ENCODE peak calls at places on chromosomes 16 and 17, in nine cellular contexts. One of them, this sample, is unnamed.

GRCh38 chr17:6574689-6575595 is 18.6 kb upstream of the PITPNM3 start:
- DNase-seq in right atrium auricular region: no peak
- DNase-seq in WTC11: no peak
- DNase-seq in cardiac fibroblast: peak
- DNase-seq in mucosa of descending colon: no peak
- DNase-seq in A549: no peak
- DNase-seq in MM.1S: no peak
- DNase-seq in neural crest cell: no peak
- DNase-seq in uterus: no peak
- DNase-seq in this sample: peak

GRCh38 chr17:28698253-28698941 is 13.3 kb downstream of the PROCA1 start:
- DNase-seq in A549: peak
- DNase-seq in right atrium auricular region: no peak
- DNase-seq in uterus: no peak
- DNase-seq in neural crest cell: no peak
- DNase-seq in WTC11: no peak
- DNase-seq in cardiac fibroblast: no peak
- DNase-seq in MM.1S: no peak
- DNase-seq in mucosa of descending colon: peak
- DNase-seq in this sample: no peak

GRCh38 chr17:68035131-68035522 is 408 bp upstream of the KPNA2 start:
- DNase-seq in A549: peak
- DNase-seq in uterus: peak
- DNase-seq in right atrium auricular region: peak
- DNase-seq in cardiac fibroblast: no peak
- DNase-seq in MM.1S: no peak
- DNase-seq in WTC11: peak
- DNase-seq in neural crest cell: peak
- DNase-seq in mucosa of descending colon: peak
- DNase-seq in this sample: no peak

GRCh38 chr17:8287651-8288335 is 677 bp upstream of the RANGRF start:
- DNase-seq in neural crest cell: no peak
- DNase-seq in MM.1S: no peak
- DNase-seq in uterus: no peak
- DNase-seq in cardiac fibroblast: no peak
- DNase-seq in WTC11: no peak
- DNase-seq in right atrium auricular region: no peak
- DNase-seq in mucosa of descending colon: no peak
- DNase-seq in A549: no peak
- DNase-seq in this sample: no peak

GRCh38 chr17:47730681-47731080 is 2.4 kb upstream of the TBX21 start:
- DNase-seq in WTC11: no peak
- DNase-seq in MM.1S: no peak
- DNase-seq in mucosa of descending colon: peak
- DNase-seq in uterus: no peak
- DNase-seq in A549: no peak
- DNase-seq in neural crest cell: no peak
- DNase-seq in right atrium auricular region: no peak
- DNase-seq in cardiac fibroblast: no peak
- DNase-seq in this sample: no peak

GRCh38 chr16:56589141-56590039 is at the start of gene MT3:
- DNase-seq in mucosa of descending colon: peak
- DNase-seq in uterus: no peak
- DNase-seq in A549: no peak
- DNase-seq in neural crest cell: no peak
- DNase-seq in right atrium auricular region: no peak
- DNase-seq in MM.1S: no peak
- DNase-seq in cardiac fibroblast: peak
- DNase-seq in WTC11: peak
- DNase-seq in this sample: no peak

GRCh38 chr17:19703106-19703775 is 13.1 kb downstream of the SLC47A2 start:
- DNase-seq in MM.1S: no peak
- DNase-seq in A549: no peak
- DNase-seq in uterus: no peak
- DNase-seq in WTC11: no peak
- DNase-seq in neural crest cell: no peak
- DNase-seq in right atrium auricular region: peak
- DNase-seq in mucosa of descending colon: no peak
- DNase-seq in cardiac fibroblast: no peak
- DNase-seq in this sample: no peak

GRCh38 chr17:72118588-72119279 is 2.1 kb upstream of the SOX9 start:
- DNase-seq in MM.1S: peak
- DNase-seq in neural crest cell: peak
- DNase-seq in A549: peak
- DNase-seq in mucosa of descending colon: no peak
- DNase-seq in right atrium auricular region: peak
- DNase-seq in cardiac fibroblast: peak
- DNase-seq in uterus: no peak
- DNase-seq in WTC11: peak
- DNase-seq in this sample: peak

GRCh38 chr16:24409045-24409444 is 130.3 kb upstream of the RBBP6 start:
- DNase-seq in uterus: no peak
- DNase-seq in right atrium auricular region: peak
- DNase-seq in mucosa of descending colon: no peak
- DNase-seq in WTC11: no peak
- DNase-seq in MM.1S: no peak
- DNase-seq in cardiac fibroblast: no peak
- DNase-seq in neural crest cell: no peak
- DNase-seq in A549: peak
- DNase-seq in this sample: no peak
- TF ChIP-seq CTCF in uterus: no peak
- TF ChIP-seq CTCF in right atrium auricular region: no peak
- TF ChIP-seq CTCF in mucosa of descending colon: no peak
- TF ChIP-seq CTCF in WTC11: peak
- TF ChIP-seq CTCF in MM.1S: no peak
- TF ChIP-seq CTCF in cardiac fibroblast: no peak
- TF ChIP-seq CTCF in neural crest cell: peak
- TF ChIP-seq CTCF in A549: peak
- TF ChIP-seq CTCF in this sample: no peak

GRCh38 chr17:50506298-50506697 is 1.9 kb upstream of the MYCBPAP start:
- DNase-seq in cardiac fibroblast: no peak
- DNase-seq in MM.1S: no peak
- DNase-seq in WTC11: no peak
- DNase-seq in right atrium auricular region: no peak
- DNase-seq in neural crest cell: no peak
- DNase-seq in mucosa of descending colon: peak
- DNase-seq in uterus: no peak
- DNase-seq in A549: no peak
- DNase-seq in this sample: no peak

GRCh38 chr17:50505731-50506130 is 2.5 kb upstream of the MYCBPAP start:
- DNase-seq in neural crest cell: no peak
- DNase-seq in MM.1S: no peak
- DNase-seq in mucosa of descending colon: no peak
- DNase-seq in A549: no peak
- DNase-seq in uterus: no peak
- DNase-seq in cardiac fibroblast: no peak
- DNase-seq in right atrium auricular region: no peak
- DNase-seq in WTC11: no peak
- DNase-seq in this sample: no peak

GRCh38 chr17:50511058-50511457 is 2.8 kb downstream of the MYCBPAP start:
- DNase-seq in right atrium auricular region: no peak
- DNase-seq in cardiac fibroblast: peak
- DNase-seq in WTC11: no peak
- DNase-seq in uterus: no peak
- DNase-seq in A549: no peak
- DNase-seq in neural crest cell: no peak
- DNase-seq in MM.1S: peak
- DNase-seq in mucosa of descending colon: peak
- DNase-seq in this sample: peak

GRCh38 chr17:50508573-50509460 is 578 bp downstream of the MYCBPAP start:
- DNase-seq in WTC11: no peak
- DNase-seq in MM.1S: no peak
- DNase-seq in right atrium auricular region: no peak
- DNase-seq in mucosa of descending colon: peak
- DNase-seq in neural crest cell: no peak
- DNase-seq in A549: no peak
- DNase-seq in uterus: no peak
- DNase-seq in cardiac fibroblast: no peak
- DNase-seq in this sample: no peak

DNA sequence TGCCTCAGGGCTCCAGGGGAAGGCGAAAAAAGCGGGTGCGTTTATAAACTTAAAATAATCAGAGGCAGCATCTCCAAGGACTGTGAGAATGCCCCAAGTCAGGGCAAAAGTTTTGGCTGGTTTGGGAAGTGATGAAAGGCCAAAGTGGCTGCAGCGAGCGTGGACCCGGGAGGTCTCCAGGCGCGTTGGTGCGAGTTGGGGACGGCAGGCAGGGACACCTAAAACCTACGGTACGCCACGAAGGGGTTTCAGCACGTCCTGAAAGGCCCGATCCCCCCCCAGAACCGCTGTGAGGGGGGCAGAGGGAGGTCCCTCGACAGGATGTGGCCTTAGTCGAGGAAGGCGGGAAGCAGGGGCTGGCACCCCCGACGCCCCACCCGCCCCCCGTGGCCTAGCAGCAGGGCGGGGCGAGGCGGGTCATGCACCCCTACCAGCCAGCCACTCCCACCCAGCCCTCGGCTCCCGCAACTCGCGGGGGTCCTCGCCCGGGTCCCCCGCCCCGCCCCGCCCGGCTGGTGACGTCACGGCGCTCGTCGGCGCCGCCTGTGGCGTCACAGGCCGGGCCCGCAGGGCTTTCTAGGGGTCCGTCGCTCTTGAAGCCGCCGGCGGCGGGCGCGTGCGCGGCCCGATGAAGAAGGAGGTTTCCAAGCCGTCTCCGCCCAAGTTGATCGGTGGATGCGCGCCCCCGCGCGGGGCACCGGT is at the start of gene MYCBPAP:
- DNase-seq in WTC11: peak
- DNase-seq in right atrium auricular region: peak
- DNase-seq in MM.1S: peak
- DNase-seq in uterus: peak
- DNase-seq in mucosa of descending colon: peak
- DNase-seq in A549: peak
- DNase-seq in neural crest cell: peak
- DNase-seq in cardiac fibroblast: peak
- DNase-seq in this sample: peak
- TF ChIP-seq CTCF in WTC11: no peak
- TF ChIP-seq CTCF in right atrium auricular region: peak
- TF ChIP-seq CTCF in MM.1S: no peak
- TF ChIP-seq CTCF in uterus: peak
- TF ChIP-seq CTCF in mucosa of descending colon: peak
- TF ChIP-seq CTCF in A549: peak
- TF ChIP-seq CTCF in neural crest cell: no peak
- TF ChIP-seq CTCF in cardiac fibroblast: no peak
- TF ChIP-seq CTCF in this sample: peak

GRCh38 chr16:71882505-71883192 is 1.3 kb downstream of the ZNF821 start:
- DNase-seq in uterus: peak
- DNase-seq in WTC11: peak
- DNase-seq in right atrium auricular region: peak
- DNase-seq in mucosa of descending colon: no peak
- DNase-seq in neural crest cell: peak
- DNase-seq in A549: peak
- DNase-seq in cardiac fibroblast: peak
- DNase-seq in MM.1S: peak
- DNase-seq in this sample: peak

GRCh38 chr16:71883849-71884638 is at the start of gene ZNF821:
- DNase-seq in MM.1S: peak
- DNase-seq in right atrium auricular region: peak
- DNase-seq in mucosa of descending colon: peak
- DNase-seq in WTC11: peak
- DNase-seq in cardiac fibroblast: peak
- DNase-seq in A549: peak
- DNase-seq in uterus: peak
- DNase-seq in neural crest cell: peak
- DNase-seq in this sample: peak

GRCh38 chr16:71880176-71880575 is 3.8 kb downstream of the ZNF821 start:
- DNase-seq in A549: no peak
- DNase-seq in MM.1S: no peak
- DNase-seq in WTC11: no peak
- DNase-seq in right atrium auricular region: peak
- DNase-seq in cardiac fibroblast: no peak
- DNase-seq in uterus: no peak
- DNase-seq in mucosa of descending colon: no peak
- DNase-seq in neural crest cell: no peak
- DNase-seq in this sample: no peak

GRCh38 chr16:71885261-71885650 is 1.3 kb upstream of the ZNF821 start:
- DNase-seq in neural crest cell: no peak
- DNase-seq in uterus: no peak
- DNase-seq in WTC11: no peak
- DNase-seq in right atrium auricular region: no peak
- DNase-seq in cardiac fibroblast: no peak
- DNase-seq in mucosa of descending colon: no peak
- DNase-seq in A549: no peak
- DNase-seq in MM.1S: no peak
- DNase-seq in this sample: no peak

DNA sequence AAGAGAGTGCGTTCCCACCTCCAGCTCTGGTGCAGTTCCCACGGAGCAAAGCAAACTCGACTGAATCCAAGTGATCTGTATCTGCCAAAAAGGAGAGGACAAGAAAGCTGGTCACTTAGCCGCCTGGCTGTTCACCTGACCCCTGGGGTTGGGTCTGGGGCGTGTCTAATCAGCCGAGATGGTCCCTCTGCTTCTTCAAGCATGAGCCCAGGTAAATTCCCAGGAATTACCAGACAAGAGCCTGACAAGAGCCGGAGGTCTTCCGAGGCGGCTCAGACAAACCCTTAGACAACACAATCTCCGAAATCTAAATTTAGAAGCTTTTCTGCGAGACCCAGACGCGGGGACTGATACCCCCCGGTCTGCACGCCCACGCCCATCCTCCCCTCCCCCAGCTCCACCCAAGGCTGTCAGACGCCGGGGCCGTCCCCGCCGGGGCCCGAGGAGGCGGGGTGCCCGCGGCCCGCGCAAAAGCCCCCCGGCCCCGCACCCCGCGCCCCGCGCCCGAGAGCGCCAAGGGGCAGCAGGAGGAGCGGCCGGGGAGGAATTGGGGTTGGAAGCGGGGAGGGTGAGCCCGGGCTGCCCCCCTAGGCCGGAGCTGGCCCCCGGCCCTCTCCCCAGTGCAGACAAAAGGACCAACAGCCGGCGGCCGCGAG is 661 bp downstream of the ZNF821 start:
- DNase-seq in neural crest cell: peak
- DNase-seq in A549: no peak
- DNase-seq in MM.1S: peak
- DNase-seq in right atrium auricular region: no peak
- DNase-seq in WTC11: peak
- DNase-seq in mucosa of descending colon: peak
- DNase-seq in uterus: peak
- DNase-seq in cardiac fibroblast: no peak
- DNase-seq in this sample: no peak
- TF ChIP-seq CTCF in neural crest cell: peak
- TF ChIP-seq CTCF in A549: no peak
- TF ChIP-seq CTCF in MM.1S: no peak
- TF ChIP-seq CTCF in right atrium auricular region: no peak
- TF ChIP-seq CTCF in WTC11: no peak
- TF ChIP-seq CTCF in mucosa of descending colon: peak
- TF ChIP-seq CTCF in uterus: no peak
- TF ChIP-seq CTCF in cardiac fibroblast: no peak
- TF ChIP-seq CTCF in this sample: no peak

GRCh38 chr16:23899869-23900268 is 64.1 kb downstream of the PRKCB start:
- DNase-seq in MM.1S: no peak
- DNase-seq in mucosa of descending colon: no peak
- DNase-seq in uterus: no peak
- DNase-seq in neural crest cell: no peak
- DNase-seq in WTC11: no peak
- DNase-seq in cardiac fibroblast: no peak
- DNase-seq in A549: no peak
- DNase-seq in right atrium auricular region: no peak
- DNase-seq in this sample: no peak

GRCh38 chr16:23898682-23899430 is 63.1 kb downstream of the PRKCB start:
- DNase-seq in mucosa of descending colon: no peak
- DNase-seq in A549: no peak
- DNase-seq in right atrium auricular region: no peak
- DNase-seq in MM.1S: no peak
- DNase-seq in neural crest cell: no peak
- DNase-seq in uterus: no peak
- DNase-seq in cardiac fibroblast: no peak
- DNase-seq in WTC11: no peak
- DNase-seq in this sample: no peak

GRCh38 chr16:23895052-23895451 is 59.3 kb downstream of the PRKCB start:
- DNase-seq in right atrium auricular region: no peak
- DNase-seq in A549: no peak
- DNase-seq in neural crest cell: no peak
- DNase-seq in uterus: no peak
- DNase-seq in cardiac fibroblast: no peak
- DNase-seq in mucosa of descending colon: no peak
- DNase-seq in MM.1S: no peak
- DNase-seq in WTC11: no peak
- DNase-seq in this sample: no peak

GRCh38 chr16:23893976-23894375 is 58.2 kb downstream of the PRKCB start:
- DNase-seq in right atrium auricular region: no peak
- DNase-seq in MM.1S: no peak
- DNase-seq in mucosa of descending colon: no peak
- DNase-seq in A549: no peak
- DNase-seq in WTC11: no peak
- DNase-seq in cardiac fibroblast: no peak
- DNase-seq in neural crest cell: no peak
- DNase-seq in uterus: no peak
- DNase-seq in this sample: no peak

GRCh38 chr16:23896832-23897821 is 61.3 kb downstream of the PRKCB start:
- DNase-seq in MM.1S: no peak
- DNase-seq in cardiac fibroblast: no peak
- DNase-seq in uterus: no peak
- DNase-seq in WTC11: no peak
- DNase-seq in mucosa of descending colon: no peak
- DNase-seq in A549: no peak
- DNase-seq in right atrium auricular region: no peak
- DNase-seq in neural crest cell: no peak
- DNase-seq in this sample: no peak
- TF ChIP-seq CTCF in MM.1S: no peak
- TF ChIP-seq CTCF in cardiac fibroblast: no peak
- TF ChIP-seq CTCF in uterus: no peak
- TF ChIP-seq CTCF in WTC11: no peak
- TF ChIP-seq CTCF in mucosa of descending colon: no peak
- TF ChIP-seq CTCF in A549: no peak
- TF ChIP-seq CTCF in right atrium auricular region: no peak
- TF ChIP-seq CTCF in neural crest cell: no peak
- TF ChIP-seq CTCF in this sample: no peak